ENCODE peak calls at places on chromosomes 16 and 17, in seven cellular contexts. K is AG04449; D is GM23248; R is stimulated activated CD8-positive, alpha-beta memory T cell treated with anti-CD3 and anti-CD28 coated beads, Interleukin-7, amount 100 ng/mL, for 1 hour; N is NCI-H82; G is stimulated activated CD4-positive, alpha-beta T cell treated with anti-CD3 and anti-CD28 coated beads, TNF-alpha, amount 100 ng/mL, for 48 hours; H is activated T-cell treated with anti-CD3 and anti-CD28 coated beads, Interleukin-2, amount 50 U/mL, for 4 hours. B is an unnamed sample.

GRCh38 chr16:88907768-88908167 is 41.3 kb upstream of the PABPN1L start:
- DNase-seq in K (no peak), D (peak; percentile 51), R (no peak), N (no peak), G (no peak), H (no peak), B (no peak)

GRCh38 chr17:47704781-47705180 is 10.8 kb downstream of the TBKBP1 start:
- DNase-seq in K (no peak), D (no peak), R (no peak), N (no peak), G (no peak), H (no peak), B (no peak)

GRCh38 chr16:57628008-57628781 is at the start of gene ADGRG1:
- DNase-seq in K (peak; percentile 71), D (peak; percentile 98), R (no peak), N (peak; percentile 53), G (peak; percentile 50), H (peak; percentile 37), B (peak; percentile 90)

GRCh38 chr17:81696218-81696941 is 6.8 kb upstream of the MRPL12 start:
- DNase-seq in K (no peak), D (no peak), R (no peak), N (no peak), G (no peak), H (no peak), B (no peak)

GRCh38 chr17:81241648-81242420 is 2.7 kb downstream of the NDUFAF8 start:
- DNase-seq in K (no peak), D (peak; percentile 57), R (peak; percentile 24), N (peak; percentile 83), G (peak; percentile 62), H (peak; percentile 59), B (peak; percentile 54)

GRCh38 chr17:44221862-44222111 is 2.3 kb upstream of the UBTF start:
- DNase-seq in K (no peak), D (no peak), R (no peak), N (no peak), G (no peak), H (no peak), B (no peak)

GRCh38 chr16:75288181-75288580 is 36.8 kb upstream of the BCAR1 start:
- DNase-seq in K (no peak), D (no peak), R (no peak), N (no peak), G (no peak), H (no peak), B (no peak)

GRCh38 chr16:24045641-24046040 is 209.9 kb downstream of the PRKCB start:
- DNase-seq in K (no peak), D (no peak), R (no peak), N (peak; percentile 68), G (no peak), H (no peak), B (peak; percentile 65)

GRCh38 chr17:82965371-82965770 is 114.0 kb upstream of the METRNL start:
- DNase-seq in K (no peak), D (no peak), R (no peak), N (no peak), G (no peak), H (no peak), B (no peak)

GRCh38 chr17:42520540-42520951 is 15.5 kb upstream of the NAGLU start:
- DNase-seq in K (no peak), D (peak; percentile 50), R (no peak), N (peak; percentile 20), G (no peak), H (no peak), B (no peak)

B was measured in Ammon's horn.